ENCODE peak calls at places on chromosomes 13 and 19, in five cellular contexts. Q is left lung; V is activated naive CD8-positive, alpha-beta T cell treated with anti-CD3 and anti-CD28 coated beads for 36 hours; R is prostate gland; D is SW 1271. N is an unnamed sample.

GRCh38 chr13:27556109-27556508 is 64.2 kb downstream of the LNX2 start:
- DNase-seq in Q (no peak), V (no peak), R (no peak), D (no peak), N (peak; percentile 5)

GRCh38 chr13:65677906-65678305 is 1552.2 kb downstream of the PCDH9 start:
- DNase-seq in Q (no peak), V (no peak), R (no peak), D (no peak), N (no peak)

GRCh38 chr19:33176670-33177416 is 17.3 kb upstream of the LRP3 start:
- DNase-seq in Q (peak; percentile 99), V (peak; percentile 99), R (peak; percentile 96), D (peak; percentile 87), N (peak; percentile 100)

GRCh38 chr19:1027020-1027952 is 878 bp downstream of the CNN2 start:
- DNase-seq in Q (peak; percentile 80), V (peak; percentile 51), R (no peak), D (no peak), N (no peak)

GRCh38 chr19:47433121-47433520 is 13.8 kb upstream of the MEIS3 start:
- DNase-seq in Q (no peak), V (no peak), R (no peak), D (no peak), N (no peak)

GRCh38 chr13:40087021-40088002 is 431.9 kb downstream of the COG6 start:
- DNase-seq in Q (no peak), V (no peak), R (no peak), D (no peak), N (no peak)

GRCh38 chr13:23755040-23755439 is 134.2 kb downstream of the MIPEP start:
- DNase-seq in Q (no peak), V (no peak), R (no peak), D (no peak), N (no peak)

GRCh38 chr19:2495130-2495641 is 19.3 kb downstream of the GADD45B start:
- DNase-seq in Q (peak; percentile 92), V (no peak), R (peak; percentile 87), D (no peak), N (peak; percentile 72)

GRCh38 chr19:8265872-8266271 is 42.3 kb downstream of the CD320 start:
- DNase-seq in Q (no peak), V (no peak), R (no peak), D (no peak), N (no peak)

GRCh38 chr13:90281709-90282108 is 1065.8 kb upstream of the MIR17HG start:
- DNase-seq in Q (no peak), V (no peak), R (no peak), D (no peak), N (no peak)

GRCh38 chr19:3521104-3521445 is 15.0 kb downstream of the FZR1 start:
- DNase-seq in Q (no peak), V (no peak), R (no peak), D (no peak), N (no peak)

GRCh38 chr19:1237027-1237659 is 662 bp downstream of the CBARP start:
- DNase-seq in Q (no peak), V (no peak), R (peak; percentile 16), D (no peak), N (no peak)

GRCh38 chr19:35753634-35754364 is 3.0 kb downstream of the HSPB6 start:
- DNase-seq in Q (no peak), V (no peak), R (no peak), D (no peak), N (no peak)

GRCh38 chr13:22936228-22936627 is 244.6 kb upstream of the SGCG start:
- DNase-seq in Q (no peak), V (no peak), R (no peak), D (no peak), N (no peak)

GRCh38 chr13:48210178-48210577 is 22.8 kb upstream of the ITM2B start:
- DNase-seq in Q (no peak), V (no peak), R (no peak), D (no peak), N (peak; percentile 8)

GRCh38 chr13:30877335-30877734 is 28.7 kb upstream of the MEDAG start:
- DNase-seq in Q (no peak), V (no peak), R (no peak), D (no peak), N (no peak)

GRCh38 chr19:33177417-33177976 is 16.6 kb upstream of the LRP3 start:
- DNase-seq in Q (no peak), V (no peak), R (peak; percentile 17), D (no peak), N (peak; percentile 94)

GRCh38 chr13:48403151-48403631 is 9.7 kb downstream of the LPAR6 start:
- DNase-seq in Q (no peak), V (peak; percentile 20), R (no peak), D (no peak), N (no peak)